ENCODE peak calls at places on chromosomes 1 and 21, in ten cellular contexts. One of them, this sample, is unnamed. For H3K9me3, the result is how much of the 10 kb centered on the place peaks cover.

GRCh38 chr1:19033926-19034680 is 77.6 kb upstream of the IFFO2 start:
- DNase-seq in SK-N-SH: no peak
- DNase-seq in GM23248: peak
- DNase-seq in Peyer's patch: peak
- DNase-seq in CD8-positive, alpha-beta T cell: no peak
- DNase-seq in CD4-positive, CD25-positive, alpha-beta regulatory T cell: no peak
- DNase-seq in heart right ventricle: no peak
- DNase-seq in suprapubic skin: peak
- DNase-seq in small intestine: no peak
- DNase-seq in CD4-positive, alpha-beta T cell: no peak
- DNase-seq in this sample: no peak

GRCh38 chr1:153028771-153029170 is 2.2 kb upstream of the SPRR1B start:
- DNase-seq in GM23248: no peak
- DNase-seq in Peyer's patch: no peak
- DNase-seq in small intestine: no peak
- DNase-seq in suprapubic skin: no peak
- DNase-seq in CD4-positive, alpha-beta T cell: no peak
- DNase-seq in SK-N-SH: no peak
- DNase-seq in CD4-positive, CD25-positive, alpha-beta regulatory T cell: no peak
- DNase-seq in CD8-positive, alpha-beta T cell: no peak
- DNase-seq in heart right ventricle: no peak
- DNase-seq in this sample: no peak

GRCh38 chr1:204296431-204296988 is 63.2 kb downstream of the PLEKHA6 start:
- DNase-seq in CD4-positive, CD25-positive, alpha-beta regulatory T cell: no peak
- DNase-seq in GM23248: peak
- DNase-seq in Peyer's patch: no peak
- DNase-seq in heart right ventricle: no peak
- DNase-seq in CD4-positive, alpha-beta T cell: no peak
- DNase-seq in suprapubic skin: no peak
- DNase-seq in CD8-positive, alpha-beta T cell: no peak
- DNase-seq in SK-N-SH: no peak
- DNase-seq in small intestine: no peak
- DNase-seq in this sample: no peak

GRCh38 chr1:163202833-163203451 is at the start of gene RGS5:
- DNase-seq in SK-N-SH: peak
- DNase-seq in suprapubic skin: no peak
- DNase-seq in CD8-positive, alpha-beta T cell: no peak
- DNase-seq in CD4-positive, CD25-positive, alpha-beta regulatory T cell: no peak
- DNase-seq in GM23248: peak
- DNase-seq in small intestine: no peak
- DNase-seq in heart right ventricle: peak
- DNase-seq in Peyer's patch: no peak
- DNase-seq in CD4-positive, alpha-beta T cell: no peak
- DNase-seq in this sample: no peak

GRCh38 chr21:45123440-45123839 is 49.1 kb downstream of the ADARB1 start:
- DNase-seq in GM23248: no peak
- DNase-seq in SK-N-SH: no peak
- DNase-seq in CD4-positive, CD25-positive, alpha-beta regulatory T cell: no peak
- DNase-seq in small intestine: no peak
- DNase-seq in CD8-positive, alpha-beta T cell: no peak
- DNase-seq in suprapubic skin: no peak
- DNase-seq in heart right ventricle: no peak
- DNase-seq in CD4-positive, alpha-beta T cell: no peak
- DNase-seq in Peyer's patch: no peak
- DNase-seq in this sample: no peak

GRCh38 chr21:44916965-44917364 is 3.7 kb downstream of the ITGB2 start:
- DNase-seq in suprapubic skin: no peak
- DNase-seq in CD4-positive, CD25-positive, alpha-beta regulatory T cell: no peak
- DNase-seq in GM23248: no peak
- DNase-seq in small intestine: no peak
- DNase-seq in SK-N-SH: no peak
- DNase-seq in CD4-positive, alpha-beta T cell: no peak
- DNase-seq in CD8-positive, alpha-beta T cell: no peak
- DNase-seq in heart right ventricle: no peak
- DNase-seq in Peyer's patch: no peak
- DNase-seq in this sample: no peak

GRCh38 chr1:195045072-195045471 is 1563.2 kb downstream of the KCNT2 start:
- DNase-seq in suprapubic skin: no peak
- DNase-seq in small intestine: no peak
- DNase-seq in CD4-positive, CD25-positive, alpha-beta regulatory T cell: no peak
- DNase-seq in SK-N-SH: no peak
- DNase-seq in CD8-positive, alpha-beta T cell: no peak
- DNase-seq in CD4-positive, alpha-beta T cell: no peak
- DNase-seq in GM23248: no peak
- DNase-seq in Peyer's patch: no peak
- DNase-seq in heart right ventricle: no peak
- DNase-seq in this sample: no peak

GRCh38 chr1:43506233-43506632 is 24.4 kb upstream of the PTPRF start:
- DNase-seq in small intestine: no peak
- DNase-seq in heart right ventricle: no peak
- DNase-seq in CD8-positive, alpha-beta T cell: no peak
- DNase-seq in GM23248: no peak
- DNase-seq in Peyer's patch: no peak
- DNase-seq in SK-N-SH: no peak
- DNase-seq in CD4-positive, alpha-beta T cell: no peak
- DNase-seq in suprapubic skin: no peak
- DNase-seq in CD4-positive, CD25-positive, alpha-beta regulatory T cell: no peak
- DNase-seq in this sample: no peak

GRCh38 chr21:36548866-36549265 is 68.9 kb upstream of the CLDN14 start:
- DNase-seq in SK-N-SH: no peak
- DNase-seq in CD4-positive, CD25-positive, alpha-beta regulatory T cell: no peak
- DNase-seq in Peyer's patch: no peak
- DNase-seq in heart right ventricle: no peak
- DNase-seq in suprapubic skin: no peak
- DNase-seq in CD4-positive, alpha-beta T cell: no peak
- DNase-seq in CD8-positive, alpha-beta T cell: no peak
- DNase-seq in GM23248: no peak
- DNase-seq in small intestine: no peak
- DNase-seq in this sample: no peak

GRCh38 chr1:47828965-47829364 is 168.2 kb downstream of the TRABD2B start:
- DNase-seq in suprapubic skin: no peak
- DNase-seq in heart right ventricle: no peak
- DNase-seq in CD4-positive, CD25-positive, alpha-beta regulatory T cell: no peak
- DNase-seq in GM23248: no peak
- DNase-seq in Peyer's patch: no peak
- DNase-seq in SK-N-SH: no peak
- DNase-seq in small intestine: no peak
- DNase-seq in CD4-positive, alpha-beta T cell: no peak
- DNase-seq in CD8-positive, alpha-beta T cell: no peak
- DNase-seq in this sample: no peak

GRCh38 chr1:27395441-27396195 is 3.2 kb downstream of the GPR3 start:
- DNase-seq in Peyer's patch: peak
- DNase-seq in small intestine: peak
- DNase-seq in CD4-positive, CD25-positive, alpha-beta regulatory T cell: peak
- DNase-seq in suprapubic skin: no peak
- DNase-seq in SK-N-SH: peak
- DNase-seq in CD4-positive, alpha-beta T cell: peak
- DNase-seq in CD8-positive, alpha-beta T cell: peak
- DNase-seq in GM23248: peak
- DNase-seq in heart right ventricle: peak
- DNase-seq in this sample: peak

GRCh38 chr1:32813941-32814739 is 3.0 kb downstream of the YARS1 start:
- DNase-seq in Peyer's patch: no peak
- DNase-seq in SK-N-SH: no peak
- DNase-seq in heart right ventricle: no peak
- DNase-seq in GM23248: peak
- DNase-seq in small intestine: peak
- DNase-seq in CD4-positive, CD25-positive, alpha-beta regulatory T cell: no peak
- DNase-seq in CD4-positive, alpha-beta T cell: no peak
- DNase-seq in suprapubic skin: no peak
- DNase-seq in CD8-positive, alpha-beta T cell: no peak
- DNase-seq in this sample: no peak

GRCh38 chr1:7313081-7313546 is 458.0 kb upstream of the VAMP3 start:
- DNase-seq in SK-N-SH: peak
- DNase-seq in CD8-positive, alpha-beta T cell: no peak
- DNase-seq in suprapubic skin: no peak
- DNase-seq in GM23248: peak
- DNase-seq in small intestine: no peak
- DNase-seq in CD4-positive, alpha-beta T cell: no peak
- DNase-seq in CD4-positive, CD25-positive, alpha-beta regulatory T cell: no peak
- DNase-seq in heart right ventricle: no peak
- DNase-seq in Peyer's patch: no peak
- DNase-seq in this sample: no peak

GRCh38 chr1:23196627-23197328 is 20.5 kb downstream of the HTR1D start:
- DNase-seq in GM23248: peak
- DNase-seq in SK-N-SH: no peak
- DNase-seq in Peyer's patch: no peak
- DNase-seq in CD8-positive, alpha-beta T cell: no peak
- DNase-seq in CD4-positive, alpha-beta T cell: no peak
- DNase-seq in CD4-positive, CD25-positive, alpha-beta regulatory T cell: no peak
- DNase-seq in small intestine: no peak
- DNase-seq in heart right ventricle: no peak
- DNase-seq in suprapubic skin: no peak
- DNase-seq in this sample: no peak

GRCh38 chr1:115813735-115814134 is 27.2 kb downstream of the NHLH2 start:
- DNase-seq in SK-N-SH: no peak
- DNase-seq in CD8-positive, alpha-beta T cell: no peak
- DNase-seq in Peyer's patch: no peak
- DNase-seq in CD4-positive, CD25-positive, alpha-beta regulatory T cell: no peak
- DNase-seq in CD4-positive, alpha-beta T cell: no peak
- DNase-seq in heart right ventricle: no peak
- DNase-seq in GM23248: no peak
- DNase-seq in suprapubic skin: no peak
- DNase-seq in small intestine: no peak
- DNase-seq in this sample: no peak

GRCh38 chr1:209675567-209676154 is 449 bp downstream of the G0S2 start:
- DNase-seq in CD8-positive, alpha-beta T cell: no peak
- DNase-seq in CD4-positive, CD25-positive, alpha-beta regulatory T cell: no peak
- DNase-seq in GM23248: peak
- DNase-seq in SK-N-SH: peak
- DNase-seq in suprapubic skin: no peak
- DNase-seq in heart right ventricle: peak
- DNase-seq in CD4-positive, alpha-beta T cell: no peak
- DNase-seq in small intestine: peak
- DNase-seq in Peyer's patch: peak
- DNase-seq in this sample: no peak

DNA sequence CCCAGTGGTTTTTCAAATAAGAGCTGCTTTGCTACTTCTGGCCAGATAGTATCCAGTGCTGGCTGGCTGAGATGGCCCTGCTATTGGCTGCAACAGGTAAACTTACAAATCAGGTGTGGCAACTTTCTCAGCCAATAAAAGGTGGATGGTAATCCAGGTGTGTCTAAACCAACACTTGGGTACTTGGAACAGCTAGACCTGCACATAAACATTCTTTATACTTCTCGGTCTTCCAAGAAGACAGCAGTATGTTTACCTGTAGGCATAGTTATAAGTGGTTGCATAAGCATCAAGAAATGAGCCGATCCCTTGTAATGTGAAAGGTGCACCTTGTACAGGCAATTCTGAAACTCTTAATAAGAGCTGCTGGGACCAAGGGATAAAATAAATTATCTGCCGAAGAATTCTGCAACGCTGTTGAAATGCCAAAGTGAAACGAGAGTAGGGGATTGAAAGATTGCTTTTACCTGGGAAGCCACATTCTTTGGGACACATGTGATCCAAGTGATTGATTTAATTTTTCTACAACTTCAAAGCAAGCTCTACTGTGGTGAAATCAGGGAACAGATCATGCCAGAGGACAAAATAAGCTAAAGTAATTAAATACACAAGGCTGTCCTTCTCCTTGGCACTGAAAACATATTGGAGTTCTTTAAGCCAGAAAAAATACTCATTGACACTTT is at the start of gene CLDN8:
- DNase-seq in CD8-positive, alpha-beta T cell: no peak
- DNase-seq in SK-N-SH: no peak
- DNase-seq in GM23248: no peak
- DNase-seq in CD4-positive, CD25-positive, alpha-beta regulatory T cell: no peak
- DNase-seq in small intestine: no peak
- DNase-seq in Peyer's patch: no peak
- DNase-seq in heart right ventricle: no peak
- DNase-seq in suprapubic skin: no peak
- DNase-seq in CD4-positive, alpha-beta T cell: no peak
- DNase-seq in this sample: no peak
- H3K9me3 ChIP-seq in CD8-positive, alpha-beta T cell: under half
- H3K9me3 ChIP-seq in SK-N-SH: under half
- H3K9me3 ChIP-seq in GM23248: under half
- H3K9me3 ChIP-seq in CD4-positive, CD25-positive, alpha-beta regulatory T cell: under half
- H3K9me3 ChIP-seq in small intestine: under half
- H3K9me3 ChIP-seq in Peyer's patch: under half
- H3K9me3 ChIP-seq in heart right ventricle: under half
- H3K9me3 ChIP-seq in suprapubic skin: under half
- H3K9me3 ChIP-seq in CD4-positive, alpha-beta T cell: under half
- H3K9me3 ChIP-seq in this sample: under half

GRCh38 chr1:218556016-218556415 is 210.9 kb downstream of the TGFB2 start:
- DNase-seq in SK-N-SH: no peak
- DNase-seq in CD4-positive, alpha-beta T cell: no peak
- DNase-seq in suprapubic skin: no peak
- DNase-seq in heart right ventricle: no peak
- DNase-seq in CD8-positive, alpha-beta T cell: no peak
- DNase-seq in GM23248: no peak
- DNase-seq in CD4-positive, CD25-positive, alpha-beta regulatory T cell: no peak
- DNase-seq in small intestine: no peak
- DNase-seq in Peyer's patch: no peak
- DNase-seq in this sample: no peak
- H3K9me3 ChIP-seq in SK-N-SH: under half
- H3K9me3 ChIP-seq in CD4-positive, alpha-beta T cell: under half
- H3K9me3 ChIP-seq in suprapubic skin: under half
- H3K9me3 ChIP-seq in heart right ventricle: under half
- H3K9me3 ChIP-seq in CD8-positive, alpha-beta T cell: under half
- H3K9me3 ChIP-seq in GM23248: under half
- H3K9me3 ChIP-seq in CD4-positive, CD25-positive, alpha-beta regulatory T cell: under half
- H3K9me3 ChIP-seq in small intestine: under half
- H3K9me3 ChIP-seq in Peyer's patch: under half
- H3K9me3 ChIP-seq in this sample: under half

GRCh38 chr21:9772348-9772672 is 749.1 kb upstream of the TPTE start:
- DNase-seq in suprapubic skin: peak
- DNase-seq in GM23248: no peak
- DNase-seq in CD8-positive, alpha-beta T cell: no peak
- DNase-seq in CD4-positive, CD25-positive, alpha-beta regulatory T cell: no peak
- DNase-seq in small intestine: no peak
- DNase-seq in CD4-positive, alpha-beta T cell: no peak
- DNase-seq in Peyer's patch: no peak
- DNase-seq in SK-N-SH: no peak
- DNase-seq in heart right ventricle: no peak
- DNase-seq in this sample: no peak
- H3K9me3 ChIP-seq in suprapubic skin: half or more
- H3K9me3 ChIP-seq in GM23248: under half
- H3K9me3 ChIP-seq in CD8-positive, alpha-beta T cell: under half
- H3K9me3 ChIP-seq in CD4-positive, CD25-positive, alpha-beta regulatory T cell: half or more
- H3K9me3 ChIP-seq in small intestine: under half
- H3K9me3 ChIP-seq in CD4-positive, alpha-beta T cell: under half
- H3K9me3 ChIP-seq in Peyer's patch: under half
- H3K9me3 ChIP-seq in SK-N-SH: under half
- H3K9me3 ChIP-seq in heart right ventricle: half or more
- H3K9me3 ChIP-seq in this sample: under half

GRCh38 chr1:12738934-12739333 is 7.1 kb upstream of the CFAP107 start:
- DNase-seq in CD4-positive, alpha-beta T cell: no peak
- DNase-seq in CD8-positive, alpha-beta T cell: no peak
- DNase-seq in small intestine: no peak
- DNase-seq in GM23248: no peak
- DNase-seq in Peyer's patch: no peak
- DNase-seq in CD4-positive, CD25-positive, alpha-beta regulatory T cell: no peak
- DNase-seq in heart right ventricle: no peak
- DNase-seq in suprapubic skin: no peak
- DNase-seq in SK-N-SH: no peak
- DNase-seq in this sample: no peak

GRCh38 chr1:12739613-12740012 is 6.4 kb upstream of the CFAP107 start:
- DNase-seq in CD8-positive, alpha-beta T cell: no peak
- DNase-seq in GM23248: no peak
- DNase-seq in small intestine: no peak
- DNase-seq in CD4-positive, CD25-positive, alpha-beta regulatory T cell: no peak
- DNase-seq in heart right ventricle: no peak
- DNase-seq in Peyer's patch: no peak
- DNase-seq in SK-N-SH: no peak
- DNase-seq in suprapubic skin: no peak
- DNase-seq in CD4-positive, alpha-beta T cell: no peak
- DNase-seq in this sample: no peak

GRCh38 chr1:12734651-12735050 is 11.3 kb upstream of the CFAP107 start:
- DNase-seq in heart right ventricle: no peak
- DNase-seq in CD4-positive, CD25-positive, alpha-beta regulatory T cell: no peak
- DNase-seq in small intestine: no peak
- DNase-seq in CD8-positive, alpha-beta T cell: no peak
- DNase-seq in CD4-positive, alpha-beta T cell: no peak
- DNase-seq in GM23248: no peak
- DNase-seq in SK-N-SH: no peak
- DNase-seq in suprapubic skin: no peak
- DNase-seq in Peyer's patch: no peak
- DNase-seq in this sample: no peak
- H3K9me3 ChIP-seq in heart right ventricle: under half
- H3K9me3 ChIP-seq in CD4-positive, CD25-positive, alpha-beta regulatory T cell: under half
- H3K9me3 ChIP-seq in small intestine: under half
- H3K9me3 ChIP-seq in CD8-positive, alpha-beta T cell: under half
- H3K9me3 ChIP-seq in CD4-positive, alpha-beta T cell: under half
- H3K9me3 ChIP-seq in GM23248: under half
- H3K9me3 ChIP-seq in SK-N-SH: under half
- H3K9me3 ChIP-seq in suprapubic skin: under half
- H3K9me3 ChIP-seq in Peyer's patch: under half
- H3K9me3 ChIP-seq in this sample: under half